ENCODE peak calls at places on chromosomes 13 and 19, in eight cellular contexts. One of them, this sample, is unnamed. For H3K4me1, the result is how much of the 10 kb centered on the place peaks cover.

GRCh38 chr19:35270381-35270811 is 1.6 kb downstream of the USF2 start:
- DNase-seq in fibroblast of lung: no peak
- DNase-seq in IMR-90: no peak
- DNase-seq in Karpas-422: no peak
- DNase-seq in neural progenitor cell: no peak
- DNase-seq in astrocyte: no peak
- DNase-seq in H9: no peak
- DNase-seq in PC-3: no peak
- DNase-seq in this sample: no peak

GRCh38 chr13:34356686-34357434 is 538.9 kb downstream of the RFC3 start:
- DNase-seq in Karpas-422: no peak
- DNase-seq in astrocyte: no peak
- DNase-seq in H9: no peak
- DNase-seq in PC-3: no peak
- DNase-seq in IMR-90: no peak
- DNase-seq in fibroblast of lung: peak
- DNase-seq in neural progenitor cell: no peak
- DNase-seq in this sample: no peak

GRCh38 chr13:113105032-113105993 is at the start of gene F7:
- DNase-seq in astrocyte: no peak
- DNase-seq in H9: no peak
- DNase-seq in neural progenitor cell: no peak
- DNase-seq in Karpas-422: no peak
- DNase-seq in fibroblast of lung: no peak
- DNase-seq in IMR-90: peak
- DNase-seq in PC-3: peak
- DNase-seq in this sample: no peak

GRCh38 chr19:33394723-33395560 is 21.4 kb downstream of the CEBPG start:
- DNase-seq in H9: no peak
- DNase-seq in neural progenitor cell: no peak
- DNase-seq in Karpas-422: no peak
- DNase-seq in astrocyte: no peak
- DNase-seq in fibroblast of lung: no peak
- DNase-seq in PC-3: no peak
- DNase-seq in IMR-90: no peak
- DNase-seq in this sample: no peak

GRCh38 chr13:43878897-43879322 is 630 bp downstream of the CCDC122 start:
- DNase-seq in H9: peak
- DNase-seq in neural progenitor cell: peak
- DNase-seq in Karpas-422: peak
- DNase-seq in IMR-90: peak
- DNase-seq in PC-3: peak
- DNase-seq in fibroblast of lung: peak
- DNase-seq in astrocyte: peak
- DNase-seq in this sample: peak

GRCh38 chr13:61774903-61775302 is 359.3 kb upstream of the PCDH20 start:
- DNase-seq in fibroblast of lung: no peak
- DNase-seq in H9: no peak
- DNase-seq in Karpas-422: no peak
- DNase-seq in PC-3: no peak
- DNase-seq in astrocyte: no peak
- DNase-seq in IMR-90: no peak
- DNase-seq in neural progenitor cell: no peak
- DNase-seq in this sample: no peak

GRCh38 chr13:75372517-75372916 is 109.5 kb downstream of the TBC1D4 start:
- DNase-seq in IMR-90: peak
- DNase-seq in Karpas-422: peak
- DNase-seq in neural progenitor cell: peak
- DNase-seq in astrocyte: no peak
- DNase-seq in PC-3: peak
- DNase-seq in fibroblast of lung: no peak
- DNase-seq in H9: no peak
- DNase-seq in this sample: no peak

GRCh38 chr13:113815151-113816058 is 48.5 kb downstream of the GAS6 start:
- DNase-seq in neural progenitor cell: no peak
- DNase-seq in PC-3: peak
- DNase-seq in H9: no peak
- DNase-seq in astrocyte: no peak
- DNase-seq in Karpas-422: peak
- DNase-seq in fibroblast of lung: no peak
- DNase-seq in IMR-90: no peak
- DNase-seq in this sample: no peak

GRCh38 chr19:45881082-45881908 is 4.6 kb downstream of the IRF2BP1 start:
- DNase-seq in fibroblast of lung: no peak
- DNase-seq in PC-3: no peak
- DNase-seq in IMR-90: no peak
- DNase-seq in Karpas-422: no peak
- DNase-seq in H9: no peak
- DNase-seq in astrocyte: no peak
- DNase-seq in neural progenitor cell: no peak
- DNase-seq in this sample: no peak

GRCh38 chr19:2334986-2335846 is 6.7 kb downstream of the SPPL2B start:
- DNase-seq in astrocyte: no peak
- DNase-seq in neural progenitor cell: no peak
- DNase-seq in Karpas-422: no peak
- DNase-seq in H9: no peak
- DNase-seq in PC-3: no peak
- DNase-seq in fibroblast of lung: no peak
- DNase-seq in IMR-90: no peak
- DNase-seq in this sample: no peak

GRCh38 chr19:2334426-2334825 is 5.9 kb downstream of the SPPL2B start:
- DNase-seq in fibroblast of lung: no peak
- DNase-seq in astrocyte: no peak
- DNase-seq in neural progenitor cell: no peak
- DNase-seq in PC-3: no peak
- DNase-seq in H9: no peak
- DNase-seq in IMR-90: no peak
- DNase-seq in Karpas-422: no peak
- DNase-seq in this sample: no peak

GRCh38 chr19:2332341-2333026 is 4.0 kb downstream of the SPPL2B start:
- DNase-seq in neural progenitor cell: no peak
- DNase-seq in astrocyte: no peak
- DNase-seq in Karpas-422: peak
- DNase-seq in H9: no peak
- DNase-seq in PC-3: no peak
- DNase-seq in fibroblast of lung: no peak
- DNase-seq in IMR-90: no peak
- DNase-seq in this sample: no peak

GRCh38 chr19:2333027-2333806 is 4.7 kb downstream of the SPPL2B start:
- DNase-seq in neural progenitor cell: no peak
- DNase-seq in fibroblast of lung: no peak
- DNase-seq in astrocyte: no peak
- DNase-seq in IMR-90: no peak
- DNase-seq in H9: no peak
- DNase-seq in Karpas-422: no peak
- DNase-seq in PC-3: no peak
- DNase-seq in this sample: no peak

GRCh38 chr19:2333807-2334211 is 5.3 kb downstream of the SPPL2B start:
- DNase-seq in fibroblast of lung: no peak
- DNase-seq in neural progenitor cell: no peak
- DNase-seq in H9: no peak
- DNase-seq in Karpas-422: no peak
- DNase-seq in astrocyte: no peak
- DNase-seq in PC-3: no peak
- DNase-seq in IMR-90: no peak
- DNase-seq in this sample: no peak
- H3K4me1 ChIP-seq in fibroblast of lung: under half
- H3K4me1 ChIP-seq in neural progenitor cell: under half
- H3K4me1 ChIP-seq in H9: under half
- H3K4me1 ChIP-seq in Karpas-422: under half
- H3K4me1 ChIP-seq in astrocyte: under half
- H3K4me1 ChIP-seq in PC-3: under half
- H3K4me1 ChIP-seq in IMR-90: under half
- H3K4me1 ChIP-seq in this sample: under half

DNA sequence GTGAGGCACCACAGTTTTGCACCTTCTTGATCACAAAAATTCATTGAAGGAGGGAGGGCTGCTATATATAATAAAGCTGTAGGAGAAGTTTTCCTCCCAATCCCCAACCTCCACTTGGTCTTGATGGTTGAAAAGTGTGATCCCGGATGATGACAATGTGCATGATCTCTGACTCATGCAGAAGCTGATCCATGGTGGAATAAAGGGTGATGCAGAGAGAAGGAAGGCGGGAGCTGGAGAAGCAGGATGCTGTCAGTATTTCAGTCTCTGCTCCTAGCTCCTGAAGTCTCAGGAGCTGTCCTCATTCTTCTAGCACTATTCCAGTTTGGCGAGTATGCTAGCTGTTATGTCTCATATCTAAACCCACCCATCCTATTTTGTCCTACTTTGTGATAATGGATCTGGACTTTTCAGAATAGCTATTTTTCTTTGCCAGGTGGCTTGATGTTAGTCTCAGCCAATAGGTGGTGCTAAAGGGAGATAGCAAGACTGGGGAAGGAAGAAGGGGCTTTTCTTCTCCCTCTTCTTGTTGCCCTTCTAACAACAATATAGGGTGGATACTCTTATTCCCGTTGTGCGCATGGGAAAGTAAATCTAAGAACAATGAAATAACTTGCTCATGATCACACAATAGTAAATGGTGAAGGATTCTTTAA is 65.6 kb upstream of the HTR2A start:
- DNase-seq in Karpas-422: peak
- DNase-seq in H9: no peak
- DNase-seq in PC-3: peak
- DNase-seq in neural progenitor cell: peak
- DNase-seq in fibroblast of lung: peak
- DNase-seq in astrocyte: peak
- DNase-seq in IMR-90: peak
- DNase-seq in this sample: peak
- H2AFZ ChIP-seq in Karpas-422: no peak
- H2AFZ ChIP-seq in H9: no peak
- H2AFZ ChIP-seq in PC-3: no peak
- H2AFZ ChIP-seq in neural progenitor cell: no peak
- H2AFZ ChIP-seq in fibroblast of lung: no peak
- H2AFZ ChIP-seq in astrocyte: no peak
- H2AFZ ChIP-seq in IMR-90: no peak
- H2AFZ ChIP-seq in this sample: no peak

GRCh38 chr13:30061217-30061616 is 210.8 kb upstream of the UBL3 start:
- DNase-seq in PC-3: no peak
- DNase-seq in fibroblast of lung: no peak
- DNase-seq in Karpas-422: no peak
- DNase-seq in H9: no peak
- DNase-seq in IMR-90: peak
- DNase-seq in neural progenitor cell: no peak
- DNase-seq in astrocyte: no peak
- DNase-seq in this sample: no peak

GRCh38 chr13:30063892-30064291 is 213.5 kb upstream of the UBL3 start:
- DNase-seq in neural progenitor cell: no peak
- DNase-seq in IMR-90: no peak
- DNase-seq in Karpas-422: no peak
- DNase-seq in H9: no peak
- DNase-seq in PC-3: no peak
- DNase-seq in astrocyte: no peak
- DNase-seq in fibroblast of lung: no peak
- DNase-seq in this sample: no peak

GRCh38 chr13:30053904-30054303 is 203.5 kb upstream of the UBL3 start:
- DNase-seq in IMR-90: no peak
- DNase-seq in H9: peak
- DNase-seq in fibroblast of lung: no peak
- DNase-seq in PC-3: no peak
- DNase-seq in Karpas-422: no peak
- DNase-seq in astrocyte: no peak
- DNase-seq in neural progenitor cell: no peak
- DNase-seq in this sample: no peak

DNA sequence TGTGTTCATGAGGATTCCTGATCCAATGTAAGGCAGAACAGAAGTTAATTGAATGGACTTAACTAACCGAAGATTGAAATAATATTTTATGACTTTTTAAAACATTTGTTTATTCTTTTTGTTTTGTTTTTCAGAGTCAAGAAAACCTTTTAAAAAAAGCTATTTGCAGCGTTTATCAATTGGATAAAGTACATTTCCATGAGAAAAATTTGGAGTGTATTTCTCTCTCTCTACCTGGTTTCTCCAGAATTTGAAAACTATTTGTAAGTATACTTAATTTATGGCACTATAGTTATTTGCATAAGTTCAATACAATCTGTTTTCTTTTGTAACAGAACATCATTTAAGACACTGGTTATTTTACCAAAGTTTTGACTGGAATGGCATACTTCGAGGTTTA is 208.0 kb upstream of the UBL3 start:
- DNase-seq in H9: no peak
- DNase-seq in neural progenitor cell: no peak
- DNase-seq in astrocyte: no peak
- DNase-seq in fibroblast of lung: no peak
- DNase-seq in IMR-90: no peak
- DNase-seq in PC-3: no peak
- DNase-seq in Karpas-422: no peak
- DNase-seq in this sample: no peak
- H3K9ac ChIP-seq in H9: no peak
- H3K9ac ChIP-seq in neural progenitor cell: no peak
- H3K9ac ChIP-seq in astrocyte: no peak
- H3K9ac ChIP-seq in fibroblast of lung: no peak
- H3K9ac ChIP-seq in IMR-90: no peak
- H3K9ac ChIP-seq in PC-3: no peak
- H3K9ac ChIP-seq in Karpas-422: no peak
- H3K9ac ChIP-seq in this sample: no peak

GRCh38 chr13:67186985-67187569 is 43.1 kb downstream of the PCDH9 start:
- DNase-seq in fibroblast of lung: no peak
- DNase-seq in Karpas-422: no peak
- DNase-seq in H9: no peak
- DNase-seq in astrocyte: no peak
- DNase-seq in neural progenitor cell: peak
- DNase-seq in PC-3: peak
- DNase-seq in IMR-90: no peak
- DNase-seq in this sample: no peak

GRCh38 chr13:67184247-67184646 is 45.9 kb downstream of the PCDH9 start:
- DNase-seq in H9: no peak
- DNase-seq in IMR-90: no peak
- DNase-seq in Karpas-422: no peak
- DNase-seq in fibroblast of lung: no peak
- DNase-seq in astrocyte: no peak
- DNase-seq in PC-3: peak
- DNase-seq in neural progenitor cell: no peak
- DNase-seq in this sample: no peak

DNA sequence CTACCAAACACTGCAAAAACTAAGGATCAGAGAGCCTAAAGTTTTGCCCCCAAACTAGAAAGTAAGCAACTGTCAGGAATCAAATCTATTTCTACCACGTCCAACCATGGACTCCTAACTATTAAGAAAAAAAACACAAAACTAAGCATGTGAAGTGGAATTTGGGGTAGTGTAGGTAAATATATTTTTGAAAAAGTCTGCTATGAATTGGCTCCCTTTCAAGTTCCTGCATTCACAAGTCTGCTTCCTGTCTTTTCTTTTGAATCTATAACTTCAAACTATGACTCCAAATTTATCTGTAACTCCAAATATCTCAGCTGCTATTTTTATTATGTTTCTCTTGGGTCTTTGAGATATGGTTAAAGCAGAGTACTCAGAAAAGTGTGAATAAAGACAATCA is 47.0 kb downstream of the PCDH9 start:
- DNase-seq in IMR-90: no peak
- DNase-seq in neural progenitor cell: no peak
- DNase-seq in H9: no peak
- DNase-seq in astrocyte: no peak
- DNase-seq in PC-3: no peak
- DNase-seq in Karpas-422: no peak
- DNase-seq in fibroblast of lung: no peak
- DNase-seq in this sample: no peak
- H3K4me1 ChIP-seq in IMR-90: under half
- H3K4me1 ChIP-seq in neural progenitor cell: under half
- H3K4me1 ChIP-seq in H9: under half
- H3K4me1 ChIP-seq in astrocyte: under half
- H3K4me1 ChIP-seq in PC-3: under half
- H3K4me1 ChIP-seq in Karpas-422: under half
- H3K4me1 ChIP-seq in fibroblast of lung: under half
- H3K4me1 ChIP-seq in this sample: under half